ENCODE peak calls at places on chromosomes 11 and 22, in four cellular contexts. J, R, X and U are unnamed samples.
A peak's percentile ranks its signal among the peaks of the same experiment; 100 is the strongest.

GRCh38 chr11:106491751-106492150 is 414.3 kb downstream of the AASDHPPT start:
- DNase-seq in J (no peak), R (no peak), X (no peak), U (no peak)

GRCh38 chr22:47199261-47199948 is 437.0 kb downstream of the TBC1D22A start:
- DNase-seq in J (no peak), R (no peak), X (no peak), U (no peak)

GRCh38 chr11:27848423-27848822 is 148.2 kb upstream of the BDNF start:
- DNase-seq in J (no peak), R (no peak), X (no peak), U (no peak)

GRCh38 chr22:45757068-45757467 is 85.4 kb downstream of the ATXN10 start:
- DNase-seq in J (no peak), R (no peak), X (no peak), U (no peak)

GRCh38 chr11:76230392-76230791 is 24.1 kb upstream of the WNT11 start:
- DNase-seq in J (no peak), R (no peak), X (no peak), U (no peak)

GRCh38 chr22:48796295-48797015 is 1031.2 kb downstream of the BRD1 start:
- DNase-seq in J (no peak), R (no peak), X (no peak), U (no peak)

GRCh38 chr11:133541331-133542095 is 9.2 kb upstream of the OPCML start:
- DNase-seq in J (no peak), R (no peak), X (no peak), U (no peak)

GRCh38 chr11:96256213-96256580 is 86.8 kb downstream of the MAML2 start:
- DNase-seq in J (no peak), R (no peak), X (no peak), U (no peak)

GRCh38 chr11:8232849-8233606 is 30.6 kb downstream of the LMO1 start:
- DNase-seq in J (no peak), R (no peak), X (no peak), U (no peak)

GRCh38 chr22:48402591-48403031 is 1425.1 kb downstream of the BRD1 start:
- DNase-seq in J (no peak), R (no peak), X (no peak), U (no peak)

GRCh38 chr11:29306527-29306926 is 710.3 kb downstream of the KCNA4 start:
- DNase-seq in J (no peak), R (no peak), X (peak; percentile 92), U (no peak)

GRCh38 chr11:133833899-133834296 is 11.4 kb downstream of the SPATA19 start:
- DNase-seq in J (no peak), R (no peak), X (no peak), U (no peak)

GRCh38 chr22:23282089-23282501 is 101.8 kb downstream of the BCR start:
- DNase-seq in J (peak; percentile 91), R (peak; percentile 60), X (peak; percentile 83), U (peak; percentile 78)

GRCh38 chr11:75554258-75555022 is 7.6 kb upstream of the SERPINH1 start:
- DNase-seq in J (peak; percentile 78), R (peak; percentile 82), X (peak; percentile 100), U (peak; percentile 96)

GRCh38 chr11:132312616-132313210 is 942.3 kb downstream of the NTM start:
- DNase-seq in J (no peak), R (no peak), X (peak; percentile 46), U (peak; percentile 0)

GRCh38 chr22:33902073-33902472 is 18.2 kb downstream of the LARGE1 start:
- DNase-seq in J (no peak), R (no peak), X (no peak), U (no peak)

GRCh38 chr22:22684605-22685561 is 40.5 kb downstream of the GGTLC2 start:
- DNase-seq in J (peak; percentile 86), R (peak; percentile 58), X (peak; percentile 42), U (no peak)

GRCh38 chr11:91926967-91927366 is 297.7 kb upstream of the FAT3 start:
- DNase-seq in J (no peak), R (peak; percentile 40), X (peak; percentile 24), U (no peak)

GRCh38 chr11:101944896-101945295 is 28.6 kb upstream of the ANGPTL5 start:
- DNase-seq in J (no peak), R (no peak), X (no peak), U (no peak)

GRCh38 chr22:38009000-38009806 is 24.8 kb upstream of the SOX10 start:
- DNase-seq in J (no peak), R (no peak), X (no peak), U (no peak)

GRCh38 chr22:39318507-39319283 is 728 bp downstream of the RPL3 start:
- DNase-seq in J (no peak), R (peak; percentile 44), X (no peak), U (no peak)

GRCh38 chr22:22943521-22944267 is 56.1 kb downstream of the IGLL5 start:
- DNase-seq in J (no peak), R (peak; percentile 7), X (no peak), U (no peak)

GRCh38 chr11:1852885-1853284 is at the start of gene LSP1:
- DNase-seq in J (no peak), R (peak; percentile 80), X (no peak), U (no peak)

GRCh38 chr11:1654388-1655167 is 25.0 kb downstream of the KRTAP5-5 start:
- DNase-seq in J (no peak), R (no peak), X (no peak), U (no peak)

GRCh38 chr22:39567135-39567946 is 3.2 kb upstream of the CACNA1I start:
- DNase-seq in J (no peak), R (peak; percentile 19), X (no peak), U (no peak)

GRCh38 chr22:33579448-33580093 is 340.7 kb downstream of the LARGE1 start:
- DNase-seq in J (peak; percentile 37), R (peak; percentile 69), X (peak; percentile 2), U (no peak)

GRCh38 chr11:87926250-87926970 is 248.8 kb downstream of the RAB38 start:
- DNase-seq in J (no peak), R (no peak), X (peak; percentile 63), U (peak; percentile 48)

GRCh38 chr22:35587447-35587870 is 29.7 kb downstream of the MB start:
- DNase-seq in J (no peak), R (peak; percentile 60), X (no peak), U (no peak)

GRCh38 chr22:23092217-23092955 is 22.1 kb downstream of the GNAZ start:
- DNase-seq in J (no peak), R (no peak), X (no peak), U (no peak)

GRCh38 chr11:61949169-61950034 is 749 bp upstream of the BEST1 start:
- DNase-seq in J (peak; percentile 85), R (peak; percentile 64), X (peak; percentile 91), U (no peak)

GRCh38 chr11:111422494-111423249 is 43.6 kb upstream of the POU2AF1 start:
- DNase-seq in J (peak; percentile 15), R (peak; percentile 77), X (peak; percentile 23), U (no peak)

GRCh38 chr11:60130496-60130895 is 42.0 kb downstream of the MS4A2 start:
- DNase-seq in J (no peak), R (peak; percentile 38), X (no peak), U (peak; percentile 15)

GRCh38 chr11:109934151-109934550 is 159.0 kb upstream of the ZC3H12C start:
- DNase-seq in J (no peak), R (no peak), X (no peak), U (no peak)

GRCh38 chr11:75562836-75563484 is 907 bp downstream of the SERPINH1 start:
- DNase-seq in J (peak; percentile 50), R (peak; percentile 28), X (peak; percentile 75), U (peak; percentile 56)

GRCh38 chr22:42317691-42318547 is 47.5 kb upstream of the TCF20 start:
- DNase-seq in J (no peak), R (peak; percentile 83), X (no peak), U (no peak)

GRCh38 chr11:2363816-2364370 is 13.2 kb upstream of the CD81 start:
- DNase-seq in J (no peak), R (no peak), X (no peak), U (no peak)

GRCh38 chr22:44815099-44816070 is 63.0 kb downstream of the ARHGAP8 start:
- DNase-seq in J (no peak), R (no peak), X (no peak), U (no peak)

GRCh38 chr11:82858556-82859091 is 41.6 kb downstream of the PRCP start:
- DNase-seq in J (peak; percentile 79), R (no peak), X (peak; percentile 59), U (peak; percentile 82)